ENCODE peak calls at places on chromosomes 6 and 20, in four cellular contexts. W is neural progenitor cell, M is IMR-90, F is fibroblast of lung. Z is an unnamed sample.

GRCh38 chr6:82365011-82365751 is 1.6 kb downstream of the TPBG start:
- DNase-seq in M (peak; percentile 35), W (peak; percentile 62), F (peak; percentile 27), Z (peak; percentile 43)

GRCh38 chr6:148462203-148462602 is 119.6 kb downstream of the SASH1 start:
- DNase-seq in W (no peak), F (peak; percentile 68), M (peak; percentile 82), Z (no peak)

GRCh38 chr6:54419885-54420284 is 111.6 kb downstream of the TINAG start:
- DNase-seq in W (no peak), M (peak; percentile 96), F (peak; percentile 94), Z (no peak)

GRCh38 chr6:894274-894673 is 201.3 kb upstream of the EXOC2 start:
- DNase-seq in W (no peak), F (no peak), M (no peak), Z (no peak)

GRCh38 chr20:24502184-24502583 is 32.8 kb downstream of the SYNDIG1 start:
- DNase-seq in F (peak; percentile 19), M (peak; percentile 59), W (no peak), Z (peak; percentile 15)

GRCh38 chr20:6866741-6867140 is 99.3 kb downstream of the BMP2 start:
- DNase-seq in M (no peak), F (no peak), W (no peak), Z (no peak)

GRCh38 chr6:138652824-138653223 is 120.7 kb upstream of the CCDC28A start:
- DNase-seq in M (no peak), W (no peak), F (no peak), Z (no peak)

GRCh38 chr6:43608310-43608763 is 20.7 kb downstream of the GTPBP2 start:
- DNase-seq in M (peak; percentile 86), F (peak; percentile 93), W (peak; percentile 84), Z (peak; percentile 73)

GRCh38 chr20:14992071-14992654 is 654.8 kb upstream of the FLRT3 start:
- DNase-seq in F (peak; percentile 2), M (no peak), W (no peak), Z (no peak)

GRCh38 chr6:134372603-134373281 is 54.8 kb upstream of the SGK1 start:
- DNase-seq in M (peak; percentile 86), W (no peak), F (peak; percentile 92), Z (peak; percentile 39)

GRCh38 chr6:144647406-144647964 is 362.4 kb downstream of the UTRN start:
- DNase-seq in F (peak; percentile 30), W (no peak), M (no peak), Z (no peak)

GRCh38 chr6:144649085-144649484 is 363.9 kb downstream of the UTRN start:
- DNase-seq in F (no peak), W (no peak), M (no peak), Z (no peak)

GRCh38 chr6:144651219-144651618 is 366.1 kb downstream of the UTRN start:
- DNase-seq in W (no peak), M (no peak), F (no peak), Z (no peak)

GRCh38 chr6:144646066-144646800 is 361.1 kb downstream of the UTRN start:
- DNase-seq in F (no peak), M (peak; percentile 34), W (no peak), Z (no peak)

DNA sequence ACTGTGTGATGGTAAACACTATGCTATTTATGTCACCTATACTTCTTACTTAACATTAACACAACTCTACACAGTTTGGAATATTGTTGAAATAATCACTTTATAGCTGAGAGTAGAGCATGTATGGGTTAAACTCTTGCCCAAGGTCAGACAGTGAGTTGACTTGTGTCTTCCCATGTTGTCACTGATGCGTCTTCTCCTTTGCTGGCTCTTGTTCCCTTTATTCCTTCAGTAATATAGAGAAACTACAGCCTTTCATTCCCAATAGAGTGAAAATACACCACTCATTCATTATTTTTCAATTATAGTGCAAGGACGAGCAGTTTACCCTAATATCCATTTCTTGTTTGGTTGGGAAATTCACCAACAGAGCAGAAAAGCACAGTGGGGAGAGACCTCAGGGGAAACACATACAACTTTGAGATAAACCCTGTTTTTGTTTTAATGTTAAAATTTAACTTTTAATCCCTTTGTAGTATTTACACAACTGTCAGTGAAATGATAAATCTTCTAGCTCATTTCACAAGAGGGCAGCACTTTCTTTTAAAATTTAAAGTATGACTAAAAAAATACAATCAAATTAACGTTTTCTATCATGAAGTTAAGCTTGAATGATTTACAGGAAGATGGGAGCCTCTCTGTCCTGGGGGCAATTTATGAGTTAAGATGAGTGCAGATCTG is 363.0 kb downstream of the UTRN start:
- DNase-seq in M (no peak), W (no peak), F (no peak), Z (no peak)
- H3K9ac ChIP-seq in M (no peak overlapping the region), W (no peak overlapping the region), F (no peak overlapping the region), Z (no peak overlapping the region)

DNA sequence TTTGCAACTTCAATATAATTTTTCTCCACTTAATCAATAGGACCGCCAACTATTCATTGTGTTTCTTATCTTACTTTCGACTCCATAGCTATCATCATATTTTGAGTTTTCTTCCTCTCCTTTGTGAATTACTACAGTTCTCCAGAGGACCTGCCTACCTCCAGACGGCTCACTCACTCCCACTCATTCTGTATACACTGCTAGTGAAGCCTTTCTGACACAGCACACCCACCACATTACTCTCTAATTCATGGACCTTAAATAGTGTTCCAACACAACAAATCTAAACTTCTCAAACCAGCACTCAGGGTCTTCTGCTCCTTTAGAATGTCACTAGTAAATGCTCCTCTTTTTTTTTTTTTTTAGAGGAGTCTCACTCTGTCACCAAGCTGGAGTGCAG is 23.8 kb downstream of the FKBP5 start:
- DNase-seq in W (no peak), M (peak; percentile 27), F (no peak), Z (no peak)
- H3K4me3 ChIP-seq in W (no peak overlapping the region), M (no peak overlapping the region), F (no peak overlapping the region), Z (no peak overlapping the region)

GRCh38 chr6:106692112-106692822 is 62.9 kb downstream of the QRSL1 start:
- DNase-seq in F (peak; percentile 34), M (peak; percentile 15), W (peak; percentile 43), Z (peak; percentile 53)

GRCh38 chr6:106688177-106688951 is 59.0 kb downstream of the QRSL1 start:
- DNase-seq in F (no peak), M (no peak), W (no peak), Z (no peak)

GRCh38 chr6:106692823-106693216 is 63.4 kb downstream of the QRSL1 start:
- DNase-seq in F (no peak), M (no peak), W (no peak), Z (no peak)

GRCh38 chr6:106694343-106694742 is 65.0 kb downstream of the QRSL1 start:
- DNase-seq in M (no peak), F (no peak), W (no peak), Z (no peak)

GRCh38 chr6:106693343-106693742 is 64.0 kb downstream of the QRSL1 start:
- DNase-seq in M (no peak), F (no peak), W (no peak), Z (no peak)
- H3K9ac ChIP-seq in M (no peak overlapping the region), F (no peak overlapping the region), W (no peak overlapping the region), Z (no peak overlapping the region)

DNA sequence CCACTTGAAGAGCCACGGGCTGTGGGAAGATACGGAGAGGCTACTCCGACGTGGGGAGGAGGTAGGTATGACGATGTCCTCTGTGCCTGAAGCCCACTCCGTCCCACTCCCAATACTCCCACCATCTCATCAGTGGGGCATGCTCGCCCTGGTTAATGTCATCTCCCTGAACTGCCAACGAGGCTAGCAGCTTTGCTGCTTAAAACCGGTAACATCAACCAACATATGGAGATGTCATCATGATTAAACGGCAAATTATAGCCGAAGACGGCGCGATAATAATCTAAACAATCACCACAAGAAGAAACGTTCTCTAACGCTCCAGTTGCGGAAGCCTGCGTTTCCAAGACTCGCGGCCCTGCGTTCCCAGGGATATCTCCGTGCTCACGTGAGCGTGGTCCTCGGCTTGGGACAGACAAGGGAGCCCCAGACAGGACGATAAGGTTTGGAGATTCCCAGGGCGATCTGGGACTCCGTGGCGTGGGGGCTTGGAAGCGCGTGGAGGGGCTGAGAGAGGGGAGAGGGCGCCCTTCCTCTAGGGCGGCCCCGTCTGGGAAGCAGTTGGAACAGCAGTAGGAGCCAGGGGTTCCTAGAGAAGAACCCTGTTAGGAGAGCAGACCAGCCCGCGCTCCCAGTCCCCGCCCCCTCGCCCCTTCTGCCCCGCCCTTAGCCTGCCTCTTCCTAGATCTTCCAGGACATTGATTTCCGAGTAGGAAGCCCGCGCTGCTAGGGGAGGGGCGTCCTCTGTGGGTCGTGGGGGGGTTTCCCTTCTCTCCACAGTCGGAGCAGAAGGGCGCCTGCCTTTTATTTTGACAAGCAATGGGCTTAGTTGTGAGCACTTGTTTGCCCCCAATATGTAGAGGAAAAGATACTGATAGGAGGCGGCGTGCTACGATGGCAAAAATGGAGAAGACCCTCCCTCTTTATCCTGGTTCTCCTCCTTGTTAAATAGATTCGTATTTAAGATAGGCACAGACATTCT is 10.7 kb downstream of the NRN1 start:
- DNase-seq in W (peak; percentile 91), F (no peak), M (peak; percentile 19), Z (peak; percentile 64)
- H3K4me3 ChIP-seq in W (peak overlapping the region; percentile 62), F (peak overlapping the region; percentile 73), M (peak overlapping the region; percentile 87), Z (peak overlapping the region; percentile 54)

DNA sequence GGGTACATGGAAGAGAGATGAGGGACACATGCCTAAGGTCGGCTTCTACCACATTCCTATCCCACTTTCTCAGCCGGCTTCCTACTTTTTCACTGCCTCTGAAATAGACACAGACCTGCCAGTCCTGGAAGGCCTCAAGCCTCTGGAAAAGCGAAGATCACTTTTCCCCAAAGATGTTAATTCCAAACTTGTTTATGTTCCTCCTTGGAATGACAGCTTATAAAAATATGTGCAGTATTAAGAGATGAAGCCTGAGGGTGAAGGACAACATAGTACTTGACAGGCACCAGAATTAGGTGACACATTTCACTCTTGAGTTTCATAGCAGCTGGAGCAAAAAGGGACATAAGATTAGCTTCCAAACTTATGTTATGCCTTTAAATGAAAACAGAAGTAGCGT is 25.2 kb downstream of the FOXO3 start:
- DNase-seq in W (no peak), M (no peak), F (no peak), Z (no peak)
- H3K9ac ChIP-seq in W (no peak overlapping the region), M (peak overlapping the region; percentile 13), F (no peak overlapping the region), Z (no peak overlapping the region)

GRCh38 chr6:107730106-107730505 is 94.0 kb downstream of the SCML4 start:
- DNase-seq in F (no peak), W (peak; percentile 25), M (no peak), Z (no peak)

GRCh38 chr6:107732461-107732860 is 91.7 kb downstream of the SCML4 start:
- DNase-seq in F (no peak), M (no peak), W (no peak), Z (no peak)

GRCh38 chr6:107730683-107731314 is 93.3 kb downstream of the SCML4 start:
- DNase-seq in W (no peak), F (no peak), M (no peak), Z (no peak)

GRCh38 chr6:107729098-107729497 is 95.0 kb downstream of the SCML4 start:
- DNase-seq in M (no peak), F (no peak), W (no peak), Z (no peak)

GRCh38 chr6:107731422-107732319 is 92.4 kb downstream of the SCML4 start:
- DNase-seq in W (no peak), F (no peak), M (no peak), Z (peak; percentile 62)
- H3K4me3 ChIP-seq in W (no peak overlapping the region), F (no peak overlapping the region), M (no peak overlapping the region), Z (peak overlapping the region; percentile 8)

GRCh38 chr6:140318408-140318807 is 944.0 kb upstream of the CITED2 start:
- DNase-seq in F (no peak), M (no peak), W (no peak), Z (no peak)

GRCh38 chr6:140317957-140318356 is 943.5 kb upstream of the CITED2 start:
- DNase-seq in W (no peak), F (no peak), M (no peak), Z (no peak)

GRCh38 chr6:140320799-140321099 is 946.3 kb upstream of the CITED2 start:
- DNase-seq in F (no peak), M (no peak), W (no peak), Z (no peak)

GRCh38 chr6:140320081-140320798 is 945.8 kb upstream of the CITED2 start:
- DNase-seq in F (peak; percentile 14), M (peak; percentile 8), W (no peak), Z (no peak)

GRCh38 chr6:140319209-140319608 is 944.8 kb upstream of the CITED2 start:
- DNase-seq in F (peak; percentile 76), W (no peak), M (peak; percentile 75), Z (no peak)
- H3K9ac ChIP-seq in F (no peak overlapping the region), W (no peak overlapping the region), M (no peak overlapping the region), Z (no peak overlapping the region)

Z was measured in colonic mucosa.